ENCODE peak calls at places on chromosomes 6 and 20, in ten cellular contexts. One of them, this sample, is unnamed.
A peak's percentile ranks its signal among the peaks of the same experiment; 100 is the strongest.

GRCh38 chr6:135503703-135504475 is 6.3 kb upstream of the AHI1 start:
- DNase-seq in body of pancreas: no peak
- DNase-seq in sigmoid colon: no peak
- DNase-seq in suprapubic skin: no peak
- DNase-seq in adrenal gland: no peak
- DNase-seq in breast epithelium: no peak
- DNase-seq in H1: no peak
- DNase-seq in A549: no peak
- DNase-seq in transverse colon: no peak
- DNase-seq in IMR-90: peak; percentile 54
- DNase-seq in this sample: no peak

GRCh38 chr20:562232-562897 is 18.8 kb upstream of the CSNK2A1 start:
- DNase-seq in IMR-90: no peak
- DNase-seq in A549: no peak
- DNase-seq in suprapubic skin: no peak
- DNase-seq in body of pancreas: no peak
- DNase-seq in transverse colon: no peak
- DNase-seq in breast epithelium: no peak
- DNase-seq in adrenal gland: no peak
- DNase-seq in H1: no peak
- DNase-seq in sigmoid colon: no peak
- DNase-seq in this sample: no peak

GRCh38 chr6:134551245-134551960 is 233.5 kb upstream of the SGK1 start:
- DNase-seq in adrenal gland: peak; percentile 38
- DNase-seq in breast epithelium: no peak
- DNase-seq in IMR-90: peak; percentile 90
- DNase-seq in transverse colon: no peak
- DNase-seq in A549: no peak
- DNase-seq in suprapubic skin: no peak
- DNase-seq in body of pancreas: no peak
- DNase-seq in sigmoid colon: no peak
- DNase-seq in H1: no peak
- DNase-seq in this sample: no peak

GRCh38 chr6:168301648-168302398 is 17.8 kb downstream of the DACT2 start:
- DNase-seq in suprapubic skin: no peak
- DNase-seq in sigmoid colon: no peak
- DNase-seq in breast epithelium: no peak
- DNase-seq in H1: peak; percentile 58
- DNase-seq in transverse colon: peak; percentile 44
- DNase-seq in IMR-90: no peak
- DNase-seq in A549: peak; percentile 16
- DNase-seq in body of pancreas: peak; percentile 39
- DNase-seq in adrenal gland: no peak
- DNase-seq in this sample: no peak

GRCh38 chr20:12391099-12391498 is 473.4 kb downstream of the BTBD3 start:
- DNase-seq in body of pancreas: no peak
- DNase-seq in adrenal gland: no peak
- DNase-seq in A549: no peak
- DNase-seq in transverse colon: no peak
- DNase-seq in breast epithelium: no peak
- DNase-seq in suprapubic skin: no peak
- DNase-seq in sigmoid colon: no peak
- DNase-seq in H1: no peak
- DNase-seq in IMR-90: no peak
- DNase-seq in this sample: no peak

GRCh38 chr6:17714879-17715860 is 8.4 kb upstream of the NUP153 start:
- DNase-seq in body of pancreas: no peak
- DNase-seq in breast epithelium: no peak
- DNase-seq in IMR-90: peak; percentile 98
- DNase-seq in sigmoid colon: no peak
- DNase-seq in A549: peak; percentile 65
- DNase-seq in transverse colon: no peak
- DNase-seq in adrenal gland: no peak
- DNase-seq in suprapubic skin: no peak
- DNase-seq in H1: no peak
- DNase-seq in this sample: peak; percentile 90

GRCh38 chr20:22795455-22795854 is 211.1 kb upstream of the FOXA2 start:
- DNase-seq in sigmoid colon: no peak
- DNase-seq in IMR-90: no peak
- DNase-seq in A549: no peak
- DNase-seq in suprapubic skin: no peak
- DNase-seq in transverse colon: no peak
- DNase-seq in breast epithelium: no peak
- DNase-seq in body of pancreas: no peak
- DNase-seq in H1: no peak
- DNase-seq in adrenal gland: no peak
- DNase-seq in this sample: no peak

GRCh38 chr6:84902354-84902928 is 138.0 kb upstream of the TBX18 start:
- DNase-seq in breast epithelium: no peak
- DNase-seq in transverse colon: no peak
- DNase-seq in A549: no peak
- DNase-seq in IMR-90: no peak
- DNase-seq in H1: no peak
- DNase-seq in body of pancreas: peak; percentile 31
- DNase-seq in suprapubic skin: no peak
- DNase-seq in sigmoid colon: no peak
- DNase-seq in adrenal gland: no peak
- DNase-seq in this sample: no peak

GRCh38 chr20:46708172-46708860 is 1.1 kb upstream of the SLC2A10 start:
- DNase-seq in suprapubic skin: no peak
- DNase-seq in body of pancreas: peak; percentile 86
- DNase-seq in H1: peak; percentile 83
- DNase-seq in transverse colon: peak; percentile 60
- DNase-seq in adrenal gland: no peak
- DNase-seq in IMR-90: no peak
- DNase-seq in A549: no peak
- DNase-seq in sigmoid colon: no peak
- DNase-seq in breast epithelium: no peak
- DNase-seq in this sample: no peak

GRCh38 chr6:1424306-1424927 is 35.0 kb downstream of the FOXF2 start:
- DNase-seq in body of pancreas: peak; percentile 67
- DNase-seq in sigmoid colon: peak; percentile 75
- DNase-seq in breast epithelium: no peak
- DNase-seq in A549: peak; percentile 63
- DNase-seq in IMR-90: peak; percentile 77
- DNase-seq in adrenal gland: peak; percentile 64
- DNase-seq in transverse colon: peak; percentile 51
- DNase-seq in suprapubic skin: no peak
- DNase-seq in H1: peak; percentile 68
- DNase-seq in this sample: peak; percentile 74

GRCh38 chr6:116352515-116353471 is 18.0 kb upstream of the DSE start:
- DNase-seq in IMR-90: peak; percentile 63
- DNase-seq in sigmoid colon: no peak
- DNase-seq in A549: no peak
- DNase-seq in suprapubic skin: no peak
- DNase-seq in body of pancreas: no peak
- DNase-seq in H1: no peak
- DNase-seq in adrenal gland: no peak
- DNase-seq in breast epithelium: no peak
- DNase-seq in transverse colon: no peak
- DNase-seq in this sample: peak; percentile 10

GRCh38 chr6:106702046-106702445 is 72.7 kb downstream of the QRSL1 start:
- DNase-seq in breast epithelium: no peak
- DNase-seq in sigmoid colon: no peak
- DNase-seq in IMR-90: no peak
- DNase-seq in transverse colon: no peak
- DNase-seq in A549: no peak
- DNase-seq in H1: no peak
- DNase-seq in suprapubic skin: no peak
- DNase-seq in body of pancreas: peak; percentile 13
- DNase-seq in adrenal gland: no peak
- DNase-seq in this sample: no peak

GRCh38 chr6:42338573-42339218 is 113.0 kb downstream of the TRERF1 start:
- DNase-seq in H1: no peak
- DNase-seq in IMR-90: peak; percentile 99
- DNase-seq in sigmoid colon: no peak
- DNase-seq in adrenal gland: peak; percentile 50
- DNase-seq in suprapubic skin: no peak
- DNase-seq in body of pancreas: no peak
- DNase-seq in A549: peak; percentile 75
- DNase-seq in breast epithelium: no peak
- DNase-seq in transverse colon: no peak
- DNase-seq in this sample: peak; percentile 96

GRCh38 chr20:45629496-45630100 is at the start of gene WFDC10A:
- DNase-seq in adrenal gland: peak; percentile 46
- DNase-seq in H1: peak; percentile 65
- DNase-seq in transverse colon: peak; percentile 47
- DNase-seq in suprapubic skin: no peak
- DNase-seq in body of pancreas: peak; percentile 53
- DNase-seq in IMR-90: peak; percentile 49
- DNase-seq in A549: peak; percentile 62
- DNase-seq in sigmoid colon: no peak
- DNase-seq in breast epithelium: no peak
- DNase-seq in this sample: peak; percentile 80

GRCh38 chr20:57595041-57596030 is 24.9 kb downstream of the ZBP1 start:
- DNase-seq in IMR-90: no peak
- DNase-seq in sigmoid colon: no peak
- DNase-seq in transverse colon: no peak
- DNase-seq in suprapubic skin: no peak
- DNase-seq in body of pancreas: no peak
- DNase-seq in A549: no peak
- DNase-seq in breast epithelium: no peak
- DNase-seq in adrenal gland: no peak
- DNase-seq in H1: no peak
- DNase-seq in this sample: no peak

DNA sequence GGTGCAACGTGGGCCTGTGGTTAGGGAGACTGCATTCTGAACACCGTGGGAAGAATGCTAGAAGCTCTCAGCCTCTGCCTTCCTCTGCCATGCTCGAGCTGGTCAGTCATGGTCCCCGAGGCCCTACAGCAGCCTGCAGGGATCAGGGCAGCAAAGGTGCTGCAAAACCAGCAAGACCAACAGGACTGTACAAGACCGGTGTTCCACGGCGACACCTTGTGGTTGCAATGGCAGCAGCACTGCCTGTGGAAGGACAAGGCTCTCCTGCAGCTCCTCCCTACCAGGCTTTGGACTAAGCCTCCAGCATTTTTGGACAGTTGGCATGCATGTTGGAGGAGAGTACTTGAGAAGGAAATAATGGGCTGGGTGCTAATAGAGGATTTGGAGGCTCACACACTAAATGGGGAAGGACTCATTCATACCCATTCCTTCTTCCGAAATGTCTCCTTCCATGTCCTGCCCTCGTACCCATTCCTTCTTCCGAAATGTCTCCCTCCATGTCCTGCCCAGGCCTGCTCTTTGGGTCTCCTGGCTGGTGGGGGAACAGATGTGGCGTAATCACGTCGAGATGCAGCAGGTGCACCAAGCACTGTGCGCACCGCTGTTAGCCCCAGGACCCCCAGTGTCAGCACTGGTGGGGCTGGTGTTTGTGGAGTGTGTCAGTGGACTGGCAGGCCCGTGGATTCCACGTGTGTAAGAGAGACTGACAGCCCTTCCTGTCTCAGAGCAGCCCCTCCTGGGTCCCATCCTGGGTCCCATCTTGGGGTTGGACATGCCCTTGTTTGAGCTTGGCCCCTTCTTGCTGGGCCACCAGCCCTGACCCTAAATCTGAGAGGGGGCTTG is 18.6 kb upstream of the MYT1 start:
- DNase-seq in sigmoid colon: peak; percentile 42
- DNase-seq in H1: peak; percentile 78
- DNase-seq in suprapubic skin: peak; percentile 32
- DNase-seq in IMR-90: no peak
- DNase-seq in transverse colon: no peak
- DNase-seq in adrenal gland: peak; percentile 13
- DNase-seq in A549: no peak
- DNase-seq in body of pancreas: no peak
- DNase-seq in breast epithelium: no peak
- DNase-seq in this sample: peak; percentile 29
- TF ChIP-seq CTCF in sigmoid colon: no peak
- TF ChIP-seq CTCF in H1: peak; percentile 85
- TF ChIP-seq CTCF in suprapubic skin: no peak
- TF ChIP-seq CTCF in IMR-90: peak; percentile 7
- TF ChIP-seq CTCF in transverse colon: no peak
- TF ChIP-seq CTCF in adrenal gland: no peak
- TF ChIP-seq CTCF in A549: no peak
- TF ChIP-seq CTCF in body of pancreas: no peak
- TF ChIP-seq CTCF in breast epithelium: no peak
- TF ChIP-seq CTCF in this sample: peak; percentile 26

GRCh38 chr6:144007779-144008500 is at the start of gene PLAGL1:
- DNase-seq in adrenal gland: peak; percentile 79
- DNase-seq in sigmoid colon: peak; percentile 79
- DNase-seq in body of pancreas: peak; percentile 76
- DNase-seq in breast epithelium: no peak
- DNase-seq in A549: peak; percentile 16
- DNase-seq in suprapubic skin: peak; percentile 81
- DNase-seq in IMR-90: peak; percentile 55
- DNase-seq in transverse colon: peak; percentile 69
- DNase-seq in H1: peak; percentile 60
- DNase-seq in this sample: peak; percentile 71
- TF ChIP-seq POLR2A in adrenal gland: peak; percentile 69
- TF ChIP-seq POLR2A in sigmoid colon: no peak
- TF ChIP-seq POLR2A in body of pancreas: peak; percentile 78
- TF ChIP-seq POLR2A in breast epithelium: no peak
- TF ChIP-seq POLR2A in A549: peak; percentile 46
- TF ChIP-seq POLR2A in suprapubic skin: peak; percentile 58
- TF ChIP-seq POLR2A in IMR-90: peak; percentile 87
- TF ChIP-seq POLR2A in transverse colon: peak; percentile 73
- TF ChIP-seq POLR2A in H1: no peak
- TF ChIP-seq POLR2A in this sample: peak; percentile 25

DNA sequence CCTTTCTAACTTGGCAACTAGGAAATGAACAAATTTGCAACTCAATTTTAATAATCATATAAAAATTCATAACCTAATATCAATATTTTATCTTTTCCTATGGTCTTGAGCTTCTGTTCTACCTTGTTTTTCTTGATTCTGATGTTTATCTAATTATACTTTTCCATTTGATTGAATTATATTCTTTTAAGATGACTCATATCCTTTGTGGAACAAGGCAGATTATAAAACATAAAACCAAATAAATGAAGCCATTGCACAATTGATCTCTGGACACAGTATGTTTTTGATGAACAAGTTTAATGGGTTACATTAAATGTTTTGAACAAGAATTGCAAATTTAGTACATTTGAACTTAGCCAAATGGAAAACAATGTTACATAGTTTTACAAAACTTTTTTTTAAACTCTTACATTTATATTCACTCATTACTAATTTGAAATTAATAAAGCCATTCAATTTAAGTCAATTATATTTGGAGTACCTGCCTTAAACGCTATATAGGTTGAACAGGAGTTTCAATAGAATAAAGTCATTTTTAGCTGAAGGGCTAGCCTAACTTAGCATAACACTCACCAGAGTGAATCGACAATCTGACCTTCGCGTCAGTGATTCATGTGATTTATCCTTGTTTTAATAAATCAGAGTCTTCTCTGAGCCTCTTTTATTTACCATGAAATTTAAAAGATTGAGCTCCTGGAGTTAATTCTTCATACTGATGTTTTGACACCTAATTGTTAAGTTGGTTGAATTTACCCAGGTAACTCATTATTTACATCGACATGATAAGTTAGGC is 3.8 kb downstream of the NCOA7 start:
- DNase-seq in sigmoid colon: no peak
- DNase-seq in adrenal gland: no peak
- DNase-seq in A549: no peak
- DNase-seq in suprapubic skin: no peak
- DNase-seq in IMR-90: peak; percentile 55
- DNase-seq in transverse colon: no peak
- DNase-seq in H1: no peak
- DNase-seq in breast epithelium: no peak
- DNase-seq in body of pancreas: no peak
- DNase-seq in this sample: no peak
- H3K4me3 ChIP-seq in sigmoid colon: no peak overlapping the region
- H3K4me3 ChIP-seq in adrenal gland: no peak overlapping the region
- H3K4me3 ChIP-seq in A549: no peak overlapping the region
- H3K4me3 ChIP-seq in suprapubic skin: peak overlapping the region; percentile 95
- H3K4me3 ChIP-seq in IMR-90: no peak overlapping the region
- H3K4me3 ChIP-seq in transverse colon: no peak overlapping the region
- H3K4me3 ChIP-seq in H1: no peak overlapping the region
- H3K4me3 ChIP-seq in breast epithelium: no peak overlapping the region
- H3K4me3 ChIP-seq in body of pancreas: no peak overlapping the region
- H3K4me3 ChIP-seq in this sample: no peak overlapping the region

GRCh38 chr20:41387433-41387832 is 20.8 kb upstream of the EMILIN3 start:
- DNase-seq in adrenal gland: no peak
- DNase-seq in suprapubic skin: peak; percentile 58
- DNase-seq in IMR-90: no peak
- DNase-seq in A549: no peak
- DNase-seq in transverse colon: no peak
- DNase-seq in sigmoid colon: no peak
- DNase-seq in H1: no peak
- DNase-seq in body of pancreas: no peak
- DNase-seq in breast epithelium: no peak
- DNase-seq in this sample: no peak
- TF ChIP-seq CTCF in adrenal gland: no peak
- TF ChIP-seq CTCF in suprapubic skin: no peak
- TF ChIP-seq CTCF in IMR-90: no peak
- TF ChIP-seq CTCF in A549: no peak
- TF ChIP-seq CTCF in transverse colon: no peak
- TF ChIP-seq CTCF in sigmoid colon: no peak
- TF ChIP-seq CTCF in H1: peak; percentile 59
- TF ChIP-seq CTCF in body of pancreas: no peak
- TF ChIP-seq CTCF in breast epithelium: no peak
- TF ChIP-seq CTCF in this sample: no peak